ENCODE peak calls at places on chromosome 1, in seven cellular contexts. B is AG08396; U is DMS153; N is fibroblast of the conjunctiva; R is IMR-90; D is activated naive CD4-positive, alpha-beta T cell; Y is ACHN. I is an unnamed sample.

GRCh38 chr1:114333670-114334069 is 177.3 kb downstream of the TRIM33 start:
- DNase-seq in B (no peak), U (no peak), N (no peak), R (no peak), D (no peak), Y (no peak), I (no peak)

GRCh38 chr1:7554343-7555270 is 216.5 kb upstream of the VAMP3 start:
- DNase-seq in B (no peak), U (no peak), N (no peak), R (no peak), D (no peak), Y (no peak), I (no peak)

GRCh38 chr1:7003676-7004075 is 218.4 kb downstream of the CAMTA1 start:
- DNase-seq in B (no peak), U (no peak), N (no peak), R (no peak), D (no peak), Y (no peak), I (no peak)

GRCh38 chr1:204445860-204446412 is 34.3 kb upstream of the PPP1R15B start:
- DNase-seq in B (peak), U (no peak), N (no peak), R (peak), D (peak), Y (peak), I (no peak)

GRCh38 chr1:78007677-78008341 is 3.1 kb downstream of the DNAJB4 start:
- DNase-seq in B (no peak), U (no peak), N (no peak), R (no peak), D (no peak), Y (no peak), I (no peak)

GRCh38 chr1:167191958-167192357 is 28.7 kb upstream of the POU2F1 start:
- DNase-seq in B (no peak), U (no peak), N (no peak), R (no peak), D (no peak), Y (no peak), I (no peak)

GRCh38 chr1:17120483-17120882 is 1.2 kb upstream of the PADI2 start:
- DNase-seq in B (no peak), U (no peak), N (no peak), R (no peak), D (no peak), Y (no peak), I (no peak)

GRCh38 chr1:39115271-39116110 is 89.0 kb upstream of the MACF1 start:
- DNase-seq in B (no peak), U (no peak), N (no peak), R (peak), D (no peak), Y (no peak), I (no peak)

GRCh38 chr1:162954824-162955223 is 93.8 kb upstream of the CCDC190 start:
- DNase-seq in B (no peak), U (no peak), N (no peak), R (peak), D (no peak), Y (no peak), I (no peak)

GRCh38 chr1:217498209-217498608 is 132.7 kb downstream of the GPATCH2 start:
- DNase-seq in B (no peak), U (no peak), N (no peak), R (no peak), D (no peak), Y (no peak), I (no peak)

GRCh38 chr1:224498574-224499170 is 64.1 kb upstream of the WDR26 start:
- DNase-seq in B (peak), U (no peak), N (no peak), R (peak), D (no peak), Y (peak), I (no peak)

GRCh38 chr1:224106568-224107281 is 7.2 kb upstream of the FBXO28 start:
- DNase-seq in B (peak), U (peak), N (peak), R (peak), D (no peak), Y (peak), I (no peak)

GRCh38 chr1:20192364-20192763 is 6.0 kb upstream of the PLA2G2C start:
- DNase-seq in B (peak), U (no peak), N (no peak), R (peak), D (no peak), Y (no peak), I (no peak)

GRCh38 chr1:42639116-42639515 is 19.1 kb upstream of the PPIH start:
- DNase-seq in B (no peak), U (no peak), N (no peak), R (peak), D (no peak), Y (no peak), I (no peak)

I was measured in GM04503.